ENCODE peak calls at places on chromosomes 12 and 14, in seven cellular contexts. W is astrocyte, X is tibial nerve, P is GM23338, T is neural progenitor cell, J is lower lobe of right lung, G is GM23248. Q is an unnamed sample.

GRCh38 chr12:64600164-64600561 is 10.1 kb upstream of the RASSF3 start:
- DNase-seq in W (no peak), X (no peak), P (no peak), T (no peak), J (no peak), G (no peak), Q (no peak)

GRCh38 chr14:103607039-103607668 is 21.9 kb upstream of the KLC1 start:
- DNase-seq in W (peak; percentile 92), X (peak; percentile 74), P (peak; percentile 65), T (peak; percentile 64), J (peak; percentile 70), G (peak; percentile 87), Q (peak; percentile 61)

GRCh38 chr12:132521200-132521580 is 31.2 kb downstream of the FBRSL1 start:
- DNase-seq in W (no peak), X (no peak), P (no peak), T (no peak), J (no peak), G (no peak), Q (no peak)

GRCh38 chr12:24997970-24998582 is 49.2 kb upstream of the BCAT1 start:
- DNase-seq in W (peak; percentile 97), X (no peak), P (no peak), T (no peak), J (no peak), G (peak; percentile 72), Q (no peak)

GRCh38 chr12:103468837-103469236 is 26.9 kb downstream of the C12orf42 start:
- DNase-seq in W (no peak), X (no peak), P (no peak), T (no peak), J (no peak), G (no peak), Q (no peak)

GRCh38 chr12:109036975-109037374 is 15.4 kb upstream of the USP30 start:
- DNase-seq in W (no peak), X (no peak), P (no peak), T (no peak), J (no peak), G (no peak), Q (no peak)

GRCh38 chr14:70616646-70617045 is 16.2 kb upstream of the MED6 start:
- DNase-seq in W (no peak), X (no peak), P (no peak), T (no peak), J (no peak), G (peak; percentile 24), Q (no peak)

GRCh38 chr12:109127533-109128242 is 11.3 kb downstream of the ACACB start:
- DNase-seq in W (no peak), X (no peak), P (no peak), T (no peak), J (no peak), G (no peak), Q (no peak)

GRCh38 chr12:51246254-51246853 is 7.7 kb downstream of the DAZAP2 start:
- DNase-seq in W (peak; percentile 53), X (no peak), P (no peak), T (no peak), J (no peak), G (peak; percentile 21), Q (no peak)

GRCh38 chr12:124278389-124279101 is 16.3 kb upstream of the RFLNA start:
- DNase-seq in W (no peak), X (peak; percentile 53), P (no peak), T (no peak), J (no peak), G (no peak), Q (no peak)

GRCh38 chr12:39780527-39781446 is 161.2 kb upstream of the ABCD2 start:
- DNase-seq in W (no peak), X (no peak), P (no peak), T (no peak), J (no peak), G (peak; percentile 1), Q (no peak)

GRCh38 chr12:65643595-65644386 is 180.5 kb upstream of the HMGA2 start:
- DNase-seq in W (no peak), X (no peak), P (no peak), T (no peak), J (no peak), G (peak; percentile 17), Q (no peak)

GRCh38 chr12:7293670-7294069 is 10.2 kb upstream of the ACSM4 start:
- DNase-seq in W (no peak), X (no peak), P (no peak), T (no peak), J (no peak), G (no peak), Q (no peak)

GRCh38 chr12:62581288-62582064 is 114.8 kb downstream of the MON2 start:
- DNase-seq in W (peak; percentile 51), X (no peak), P (peak; percentile 71), T (peak; percentile 51), J (no peak), G (peak; percentile 74), Q (no peak)

GRCh38 chr12:55996201-55996714 is 818 bp upstream of the SUOX start:
- DNase-seq in W (peak; percentile 18), X (peak; percentile 52), P (peak; percentile 77), T (peak; percentile 65), J (no peak), G (peak; percentile 70), Q (peak; percentile 39)

GRCh38 chr14:63867926-63868921 is 15.4 kb downstream of the SYNE2 start:
- DNase-seq in W (no peak), X (no peak), P (no peak), T (no peak), J (no peak), G (no peak), Q (no peak)

GRCh38 chr12:29782821-29783772 is 645 bp downstream of the TMTC1 start:
- DNase-seq in W (peak; percentile 26), X (peak; percentile 19), P (peak; percentile 65), T (peak; percentile 77), J (peak; percentile 53), G (peak; percentile 81), Q (no peak)

GRCh38 chr12:56230449-56231183 is 765 bp downstream of the SLC39A5 start:
- DNase-seq in W (no peak), X (no peak), P (peak; percentile 33), T (peak; percentile 13), J (no peak), G (no peak), Q (no peak)

GRCh38 chr14:55303646-55304277 is 32.5 kb downstream of the FBXO34 start:
- DNase-seq in W (no peak), X (no peak), P (no peak), T (no peak), J (no peak), G (no peak), Q (no peak)

GRCh38 chr12:68514807-68515411 is 95.8 kb upstream of the RAP1B start:
- DNase-seq in W (no peak), X (no peak), P (no peak), T (no peak), J (no peak), G (no peak), Q (no peak)

DNA sequence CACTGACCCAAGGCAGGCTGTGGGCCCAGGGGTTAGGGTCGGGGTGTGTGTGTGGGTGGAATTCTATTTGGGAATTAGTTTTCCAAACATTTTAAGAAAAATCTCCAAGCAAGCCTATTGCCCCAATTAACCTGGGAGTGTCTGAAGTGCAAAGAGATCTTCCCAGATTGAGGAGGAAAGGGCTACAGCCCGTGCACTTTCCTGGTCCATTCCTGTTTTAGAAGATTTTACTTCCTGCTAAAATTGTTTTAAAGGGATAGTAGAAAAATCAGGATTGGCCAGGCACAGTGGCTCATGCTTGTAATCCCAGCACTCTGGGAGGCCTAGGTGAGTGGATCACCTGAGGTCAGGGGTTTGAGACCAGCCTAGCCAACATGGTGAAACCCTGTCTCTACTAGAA is 5.3 kb downstream of the DCTN2 start:
- DNase-seq in W (no peak), X (no peak), P (no peak), T (no peak), J (no peak), G (no peak), Q (no peak)
- H3K27me3 ChIP-seq in W (no peaks in the 10 kb centered on the region), X (no peaks in the 10 kb centered on the region), P (no peaks in the 10 kb centered on the region), T (no peaks in the 10 kb centered on the region), J (no peaks in the 10 kb centered on the region), G (no peaks in the 10 kb centered on the region), Q (no peaks in the 10 kb centered on the region)

GRCh38 chr14:42710071-42710470 is 1103.4 kb downstream of the LRFN5 start:
- DNase-seq in W (no peak), X (no peak), P (no peak), T (no peak), J (no peak), G (no peak), Q (no peak)
- H3K27ac ChIP-seq in W (no peak overlapping the region), X (no peak overlapping the region), P (no peak overlapping the region), T (no peak overlapping the region), J (no peak overlapping the region), G (no peak overlapping the region), Q (no peak overlapping the region)

DNA sequence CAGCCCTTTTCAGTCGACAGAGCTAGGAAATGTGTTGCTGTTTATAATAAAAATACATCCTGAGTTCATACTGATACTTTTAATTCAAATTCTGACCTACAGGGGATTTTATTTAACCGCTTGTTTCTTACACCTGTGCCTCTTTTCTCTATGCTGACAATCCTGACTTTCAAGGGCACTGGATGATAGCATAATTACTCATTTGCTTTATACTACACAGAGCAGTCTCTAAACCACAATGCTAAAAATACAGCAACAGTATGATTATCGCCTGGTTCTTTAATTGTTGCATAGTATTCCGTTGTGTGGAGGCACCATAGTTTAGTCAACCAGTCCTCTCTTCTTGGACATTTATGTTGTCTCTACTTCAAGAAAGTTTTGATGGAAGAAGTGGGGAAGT is 372.9 kb downstream of the DPF3 start:
- DNase-seq in W (no peak), X (no peak), P (no peak), T (no peak), J (no peak), G (no peak), Q (no peak)
- H3K36me3 ChIP-seq in W (no peaks in the 10 kb centered on the region), X (no peaks in the 10 kb centered on the region), P (no peaks in the 10 kb centered on the region), T (no peaks in the 10 kb centered on the region), J (no peaks in the 10 kb centered on the region), G (no peaks in the 10 kb centered on the region), Q (no peaks in the 10 kb centered on the region)

GRCh38 chr12:117330441-117331113 is 30.8 kb downstream of the NOS1 start:
- DNase-seq in W (no peak), X (no peak), P (peak; percentile 30), T (no peak), J (no peak), G (no peak), Q (no peak)
- H3K27me3 ChIP-seq in W (peaks cover 3% of the 10 kb centered on the region), X (no peaks in the 10 kb centered on the region), P (no peaks in the 10 kb centered on the region), T (no peaks in the 10 kb centered on the region), J (peaks cover 4% of the 10 kb centered on the region), G (no peaks in the 10 kb centered on the region), Q (peaks cover 11% of the 10 kb centered on the region)

GRCh38 chr12:92778525-92778924 is 75.7 kb downstream of the PLEKHG7 start:
- DNase-seq in W (no peak), X (no peak), P (no peak), T (no peak), J (no peak), G (no peak), Q (no peak)
- H3K27ac ChIP-seq in W (no peak overlapping the region), X (no peak overlapping the region), P (no peak overlapping the region), T (no peak overlapping the region), J (no peak overlapping the region), G (no peak overlapping the region), Q (no peak overlapping the region)

Q was measured in breast epithelium.